ENCODE peak calls at places on chromosome 20, in four cellular contexts. E, M, W and I are unnamed samples.

GRCh38 chr20:845226-845868 is 11.8 kb downstream of the FAM110A start:
- DNase-seq in E (no peak), M (no peak), W (peak), I (no peak)

GRCh38 chr20:20395856-20396600 is 28.1 kb downstream of the INSM1 start:
- DNase-seq in E (no peak), M (no peak), W (no peak), I (no peak)

GRCh38 chr20:47927385-47927851 is 142.1 kb upstream of the SULF2 start:
- DNase-seq in E (no peak), M (no peak), W (no peak), I (no peak)

GRCh38 chr20:19726126-19726525 is 31.9 kb upstream of the RIN2 start:
- DNase-seq in E (no peak), M (no peak), W (no peak), I (no peak)

GRCh38 chr20:11676618-11677289 is 240.9 kb upstream of the BTBD3 start:
- DNase-seq in E (peak), M (no peak), W (peak), I (peak)

GRCh38 chr20:44388466-44389023 is 33.0 kb downstream of the HNF4A start:
- DNase-seq in E (no peak), M (peak), W (peak), I (peak)

GRCh38 chr20:53639128-53639527 is 45.5 kb upstream of the ZNF217 start:
- DNase-seq in E (no peak), M (no peak), W (no peak), I (no peak)

GRCh38 chr20:2114990-2115681 is 13.5 kb downstream of the STK35 start:
- DNase-seq in E (no peak), M (no peak), W (no peak), I (no peak)

GRCh38 chr20:38962898-38963484 is 847 bp downstream of the DHX35 start:
- DNase-seq in E (no peak), M (no peak), W (no peak), I (no peak)

GRCh38 chr20:23874747-23875146 is 4.8 kb downstream of the CST5 start:
- DNase-seq in E (no peak), M (no peak), W (peak), I (peak)

GRCh38 chr20:60011512-60012507 is 53.6 kb downstream of the CDH26 start:
- DNase-seq in E (no peak), M (no peak), W (no peak), I (no peak)

GRCh38 chr20:51388227-51388626 is 154.3 kb downstream of the NFATC2 start:
- DNase-seq in E (no peak), M (no peak), W (no peak), I (no peak)

GRCh38 chr20:51311636-51312479 is 230.7 kb downstream of the NFATC2 start:
- DNase-seq in E (no peak), M (no peak), W (no peak), I (no peak)

GRCh38 chr20:37336369-37337207 is 9.4 kb upstream of the SRC start:
- DNase-seq in E (no peak), M (no peak), W (peak), I (peak)

GRCh38 chr20:48234951-48235350 is 449.7 kb upstream of the SULF2 start:
- DNase-seq in E (no peak), M (no peak), W (no peak), I (no peak)

GRCh38 chr20:4502756-4503155 is 219.0 kb upstream of the PRND start:
- DNase-seq in E (no peak), M (no peak), W (no peak), I (no peak)

GRCh38 chr20:29878281-29878741 is 1379.2 kb upstream of the DEFB115 start:
- DNase-seq in E (no peak), M (no peak), W (no peak), I (no peak)

GRCh38 chr20:19937651-19938420 is 79.3 kb upstream of the NAA20 start:
- DNase-seq in E (no peak), M (no peak), W (peak), I (no peak)

GRCh38 chr20:11232896-11233295 is 559.1 kb upstream of the JAG1 start:
- DNase-seq in E (no peak), M (no peak), W (no peak), I (no peak)

GRCh38 chr20:38298768-38299288 is 5.1 kb upstream of the BPI start:
- DNase-seq in E (peak), M (no peak), W (no peak), I (no peak)

GRCh38 chr20:31607640-31608255 is 2.7 kb downstream of the ID1 start:
- DNase-seq in E (no peak), M (no peak), W (no peak), I (no peak)

GRCh38 chr20:6402026-6402425 is 279.2 kb upstream of the FERMT1 start:
- DNase-seq in E (no peak), M (no peak), W (no peak), I (no peak)